ENCODE peak calls at places on chromosomes 5 and 9, in four cellular contexts. G is transverse colon, A is fibroblast of mammary gland, V is lower lobe of right lung. F is an unnamed sample.

GRCh38 chr9:98973546-98973921 is 29.8 kb downstream of the COL15A1 start:
- DNase-seq in V (no peak), A (no peak), G (no peak), F (no peak)

GRCh38 chr9:105291938-105292337 is 47.5 kb downstream of the SLC44A1 start:
- DNase-seq in A (no peak), V (no peak), G (no peak), F (no peak)

GRCh38 chr5:132013711-132014110 is 2.3 kb upstream of the ACSL6 start:
- DNase-seq in G (peak; percentile 2), A (no peak), V (peak; percentile 28), F (no peak)

GRCh38 chr5:8844206-8844605 is 701.7 kb downstream of the SEMA5A start:
- DNase-seq in V (no peak), G (no peak), A (no peak), F (no peak)

GRCh38 chr9:129490583-129491485 is 130.1 kb downstream of the C9orf50 start:
- DNase-seq in V (no peak), G (no peak), A (no peak), F (no peak)

GRCh38 chr5:37847978-37848425 is 8.2 kb upstream of the GDNF start:
- DNase-seq in V (no peak), G (no peak), A (peak; percentile 92), F (peak; percentile 25)

GRCh38 chr5:143957455-143957854 is 145.5 kb downstream of the HMHB1 start:
- DNase-seq in A (no peak), G (no peak), V (no peak), F (no peak)

GRCh38 chr9:127455299-127455992 is 4.1 kb downstream of the LRSAM1 start:
- DNase-seq in A (no peak), G (peak; percentile 47), V (peak; percentile 59), F (no peak)

GRCh38 chr5:124402144-124402581 is 344.3 kb downstream of the ZNF608 start:
- DNase-seq in V (peak; percentile 59), A (peak; percentile 60), G (peak; percentile 23), F (no peak)

GRCh38 chr9:136403915-136404800 is 4.2 kb upstream of the SNAPC4 start:
- DNase-seq in A (no peak), V (no peak), G (no peak), F (no peak)
- H3K4me3 ChIP-seq in A (no peak overlapping the region), V (no peak overlapping the region), G (no peak overlapping the region), F (peak overlapping the region; percentile 13)

GRCh38 chr5:174340221-174340620 is 294.7 kb downstream of the NSG2 start:
- DNase-seq in G (no peak), A (no peak), V (no peak), F (no peak)

GRCh38 chr5:174342696-174343095 is 297.2 kb downstream of the NSG2 start:
- DNase-seq in A (no peak), G (no peak), V (no peak), F (no peak)

GRCh38 chr5:174343826-174344225 is 298.3 kb downstream of the NSG2 start:
- DNase-seq in G (no peak), V (no peak), A (no peak), F (no peak)

GRCh38 chr5:174347183-174347582 is 301.7 kb downstream of the NSG2 start:
- DNase-seq in A (no peak), G (no peak), V (no peak), F (no peak)

GRCh38 chr5:174344335-174344734 is 298.8 kb downstream of the NSG2 start:
- DNase-seq in V (no peak), G (no peak), A (no peak), F (no peak)
- TF ChIP-seq CTCF in V (no peak), G (no peak), A (no peak), F (no peak)

GRCh38 chr5:23269981-23270380 is 237.4 kb upstream of the PRDM9 start:
- DNase-seq in V (no peak), A (peak; percentile 59), G (no peak), F (no peak)

DNA sequence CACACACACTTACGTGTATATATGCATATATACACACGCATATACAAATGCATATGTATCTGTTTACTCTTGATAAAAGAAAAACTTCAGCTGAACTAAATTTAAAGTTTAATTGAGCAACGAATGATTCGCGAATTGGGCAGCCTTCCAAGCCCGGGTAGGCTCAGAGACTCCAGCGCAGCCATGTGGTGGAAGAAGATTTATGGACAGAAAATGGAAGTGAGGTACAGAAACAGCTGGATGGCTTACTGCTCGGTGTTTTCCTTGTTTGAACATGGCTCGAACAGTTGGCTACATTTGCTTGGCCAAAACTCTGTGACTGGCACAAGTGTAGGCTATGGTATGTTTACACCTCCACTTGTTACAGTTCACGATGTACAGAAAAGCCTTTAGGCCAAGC is 239.3 kb upstream of the PRDM9 start:
- DNase-seq in V (no peak), A (peak; percentile 38), G (no peak), F (no peak)
- H3K4me3 ChIP-seq in V (no peak overlapping the region), A (no peak overlapping the region), G (no peak overlapping the region), F (no peak overlapping the region)

DNA sequence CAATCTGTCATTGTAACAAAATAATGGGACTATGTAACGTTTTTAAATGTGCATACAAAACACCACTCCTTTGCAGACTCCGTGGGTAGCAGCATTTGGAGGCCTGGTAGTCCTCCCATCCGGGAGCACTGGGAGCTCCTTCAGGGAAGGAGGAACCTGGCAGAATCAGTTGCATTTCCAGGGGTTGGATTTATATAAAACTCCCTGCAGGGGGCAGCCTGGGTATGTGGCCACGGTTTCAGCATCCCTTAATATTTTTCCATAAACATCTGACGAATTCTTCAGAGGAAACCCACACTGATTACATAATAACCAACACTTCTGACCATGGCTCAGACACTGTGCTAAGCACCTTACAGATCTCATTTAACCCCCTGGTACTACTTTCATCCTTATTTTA is 6.1 kb upstream of the AFAP1L1 start:
- DNase-seq in G (no peak), V (no peak), A (peak; percentile 71), F (no peak)
- TF ChIP-seq CTCF in G (peak; percentile 15), V (peak; percentile 43), A (peak; percentile 57), F (no peak)